ENCODE peak calls at places on chromosomes 7 and 10, in six cellular contexts. A is choroid plexus epithelial cell, Z is IMR-90, M is body of pancreas, N is left ventricle myocardium inferior, V is bronchial epithelial cell. K is an unnamed sample.
A peak's percentile ranks its signal among the peaks of the same experiment; 100 is the strongest.

GRCh38 chr7:70325509-70326101 is 727.3 kb downstream of the AUTS2 start:
- DNase-seq in A (peak; percentile 42), Z (peak; percentile 9), N (no peak), V (peak; percentile 92), M (no peak), K (no peak)

GRCh38 chr10:126536148-126536547 is 134.3 kb downstream of the C10orf90 start:
- DNase-seq in M (no peak), V (no peak), N (no peak), Z (peak; percentile 5), A (peak; percentile 43), K (peak; percentile 16)

GRCh38 chr7:84675633-84676034 is 481.0 kb upstream of the SEMA3A start:
- DNase-seq in N (no peak), V (peak; percentile 100), Z (no peak), A (peak; percentile 26), M (no peak), K (no peak)

GRCh38 chr10:119330342-119330741 is 123.0 kb downstream of the GRK5 start:
- DNase-seq in M (no peak), N (no peak), A (no peak), Z (no peak), V (peak; percentile 41), K (no peak)

GRCh38 chr10:79562135-79562756 is 2.0 kb upstream of the SFTPA2 start:
- DNase-seq in M (peak; percentile 75), A (peak; percentile 77), Z (peak; percentile 54), V (peak; percentile 50), N (peak; percentile 55), K (peak; percentile 68)

GRCh38 chr10:80204193-80204714 is 1.1 kb downstream of the ANXA11 start:
- DNase-seq in A (peak; percentile 36), Z (no peak), V (peak; percentile 60), M (peak; percentile 55), N (peak; percentile 25), K (no peak)

GRCh38 chr10:129039406-129040345 is 427.4 kb upstream of the MGMT start:
- DNase-seq in V (no peak), M (no peak), Z (no peak), N (no peak), A (no peak), K (no peak)

GRCh38 chr7:133207687-133208086 is 45.2 kb upstream of the EXOC4 start:
- DNase-seq in Z (no peak), N (no peak), M (no peak), A (peak; percentile 47), V (no peak), K (no peak)

GRCh38 chr7:102426268-102427031 is 6.9 kb upstream of the ORAI2 start:
- DNase-seq in A (no peak), Z (no peak), M (no peak), N (no peak), V (no peak), K (no peak)

GRCh38 chr7:22255834-22256233 is 101.1 kb downstream of the RAPGEF5 start:
- DNase-seq in V (no peak), M (peak; percentile 60), N (no peak), A (no peak), Z (no peak), K (no peak)

GRCh38 chr10:22588462-22588861 is 125.9 kb downstream of the PIP4K2A start:
- DNase-seq in A (no peak), N (no peak), Z (no peak), V (no peak), M (no peak), K (no peak)

GRCh38 chr10:37010741-37011140 is 114.7 kb upstream of the ANKRD30A start:
- DNase-seq in N (no peak), Z (no peak), A (no peak), M (no peak), V (no peak), K (no peak)

GRCh38 chr7:12212051-12212485 is 974 bp downstream of the TMEM106B start:
- DNase-seq in V (peak; percentile 8), A (peak; percentile 12), Z (no peak), N (no peak), M (no peak), K (no peak)

GRCh38 chr10:107589081-107589480 is 424.6 kb upstream of the SORCS1 start:
- DNase-seq in N (no peak), V (peak; percentile 20), Z (no peak), A (peak; percentile 58), M (no peak), K (no peak)

GRCh38 chr7:155358066-155358947 is 60.6 kb downstream of the INSIG1 start:
- DNase-seq in N (no peak), V (no peak), M (no peak), Z (no peak), A (no peak), K (no peak)

GRCh38 chr7:6691609-6692106 is 15.1 kb downstream of the ZNF12 start:
- DNase-seq in V (peak; percentile 22), A (peak; percentile 46), Z (peak; percentile 30), M (no peak), N (no peak), K (no peak)

GRCh38 chr7:82481499-82482097 is 38.0 kb upstream of the CACNA2D1 start:
- DNase-seq in A (peak; percentile 66), V (peak; percentile 35), M (no peak), Z (peak; percentile 43), N (no peak), K (no peak)

GRCh38 chr10:22042557-22043326 is 39.2 kb upstream of the DNAJC1 start:
- DNase-seq in V (peak; percentile 8), N (no peak), Z (no peak), M (no peak), A (peak; percentile 55), K (no peak)

GRCh38 chr10:28492093-28492492 is 40.8 kb upstream of the WAC start:
- DNase-seq in M (no peak), A (no peak), V (no peak), Z (no peak), N (no peak), K (no peak)

GRCh38 chr10:127036987-127037386 is 131.8 kb downstream of the DOCK1 start:
- DNase-seq in A (no peak), Z (no peak), N (no peak), V (no peak), M (no peak), K (no peak)

GRCh38 chr10:101569838-101570763 is 18.0 kb downstream of the POLL start:
- DNase-seq in M (peak; percentile 77), Z (peak; percentile 35), V (peak; percentile 59), N (peak; percentile 81), A (peak; percentile 68), K (peak; percentile 76)
- TF ChIP-seq CTCF in M (peak; percentile 66), Z (peak; percentile 64), V (peak; percentile 82), N (peak; percentile 92), A (peak; percentile 64), K (peak; percentile 91)

DNA sequence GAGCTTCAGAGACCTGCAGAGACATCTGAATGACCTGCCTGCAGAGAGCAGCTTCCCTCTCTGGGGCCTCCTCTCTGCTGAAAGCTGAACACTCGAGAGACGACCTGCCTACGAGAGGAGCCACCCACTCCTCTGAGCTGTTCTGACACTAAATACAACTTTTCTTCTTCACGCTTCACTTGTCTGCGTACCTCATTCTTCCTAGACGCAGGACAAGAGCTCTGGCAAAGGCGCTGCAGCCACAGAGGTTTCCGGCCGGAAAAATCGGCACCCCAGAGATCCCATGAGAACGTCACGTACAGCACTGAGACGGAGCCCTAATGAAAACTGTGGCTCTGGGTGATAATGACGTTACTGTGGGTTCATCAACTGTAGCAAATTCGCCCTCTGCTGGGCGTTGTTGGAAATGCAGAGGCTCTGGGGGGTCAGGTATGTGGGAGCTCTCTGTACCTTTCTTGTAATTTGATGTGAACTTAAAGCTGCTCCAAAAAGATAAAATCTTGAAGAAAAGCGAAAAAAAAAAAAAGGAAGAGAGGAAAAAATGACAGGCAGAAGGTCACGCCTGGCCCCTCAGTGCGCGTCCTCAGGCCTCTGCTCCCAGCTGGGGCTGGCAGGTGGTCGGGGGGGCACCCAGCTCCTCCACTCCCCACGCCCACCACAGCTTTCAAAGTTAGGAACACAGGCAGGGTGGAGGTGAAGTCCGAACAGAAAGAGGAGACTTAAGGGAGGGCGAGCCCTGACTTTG is 120.7 kb downstream of the DYNC2I1 start:
- DNase-seq in Z (peak; percentile 51), V (peak; percentile 72), N (peak; percentile 82), A (peak; percentile 81), M (peak; percentile 86), K (peak; percentile 79)
- TF ChIP-seq CTCF in Z (peak; percentile 76), V (peak; percentile 86), N (peak; percentile 95), A (peak; percentile 95), M (peak; percentile 88), K (peak; percentile 85)

DNA sequence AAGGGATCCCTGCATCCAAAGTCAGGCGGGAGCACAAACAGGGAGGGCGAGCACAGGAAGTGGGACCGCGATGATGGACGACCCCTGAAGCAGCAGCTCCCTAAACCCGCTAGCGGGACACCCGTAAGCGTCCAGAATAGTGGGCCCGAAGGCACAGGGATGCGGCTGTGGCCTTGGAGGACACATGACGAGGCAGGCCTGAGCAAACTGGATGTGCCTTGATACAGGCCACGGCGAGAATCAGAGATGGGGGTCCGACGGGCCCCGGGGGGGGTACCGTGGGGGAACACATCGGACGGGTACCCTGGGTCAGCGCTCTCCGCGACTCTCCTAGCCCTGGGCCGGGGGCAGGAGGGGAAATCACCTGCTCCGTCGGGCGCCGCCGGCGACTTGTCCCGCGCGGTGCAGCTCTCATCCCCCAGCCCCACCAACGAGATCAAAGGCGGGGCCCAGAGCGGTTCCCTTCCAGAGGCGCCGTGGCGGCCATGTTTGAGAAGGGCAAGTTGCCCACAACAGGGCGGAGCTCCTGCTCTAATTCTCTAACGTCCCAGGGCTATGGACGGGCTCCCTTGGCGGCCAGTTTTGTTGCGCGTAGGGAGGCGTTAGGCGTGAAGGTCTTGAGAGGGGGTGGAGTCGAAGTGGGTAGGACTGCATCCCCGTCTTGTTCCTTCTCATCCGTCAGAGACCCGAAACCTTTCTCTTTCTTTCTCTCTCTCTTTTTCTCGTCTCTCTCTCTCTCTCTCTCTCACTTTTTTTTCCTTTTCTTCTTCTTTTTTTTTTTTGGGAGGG is at the start of gene CUEDC2:
- DNase-seq in M (peak; percentile 97), Z (peak; percentile 94), N (peak; percentile 97), V (peak; percentile 86), A (peak; percentile 98), K (peak; percentile 95)
- TF ChIP-seq CTCF in M (no peak), Z (peak; percentile 5), N (no peak), V (no peak), A (no peak), K (no peak)

GRCh38 chr10:132664883-132665282 is 121.1 kb downstream of the NKX6-2 start:
- DNase-seq in V (no peak), M (no peak), N (no peak), Z (no peak), A (no peak), K (no peak)
- TF ChIP-seq CTCF in V (no peak), M (no peak), N (no peak), Z (no peak), A (no peak), K (no peak)

DNA sequence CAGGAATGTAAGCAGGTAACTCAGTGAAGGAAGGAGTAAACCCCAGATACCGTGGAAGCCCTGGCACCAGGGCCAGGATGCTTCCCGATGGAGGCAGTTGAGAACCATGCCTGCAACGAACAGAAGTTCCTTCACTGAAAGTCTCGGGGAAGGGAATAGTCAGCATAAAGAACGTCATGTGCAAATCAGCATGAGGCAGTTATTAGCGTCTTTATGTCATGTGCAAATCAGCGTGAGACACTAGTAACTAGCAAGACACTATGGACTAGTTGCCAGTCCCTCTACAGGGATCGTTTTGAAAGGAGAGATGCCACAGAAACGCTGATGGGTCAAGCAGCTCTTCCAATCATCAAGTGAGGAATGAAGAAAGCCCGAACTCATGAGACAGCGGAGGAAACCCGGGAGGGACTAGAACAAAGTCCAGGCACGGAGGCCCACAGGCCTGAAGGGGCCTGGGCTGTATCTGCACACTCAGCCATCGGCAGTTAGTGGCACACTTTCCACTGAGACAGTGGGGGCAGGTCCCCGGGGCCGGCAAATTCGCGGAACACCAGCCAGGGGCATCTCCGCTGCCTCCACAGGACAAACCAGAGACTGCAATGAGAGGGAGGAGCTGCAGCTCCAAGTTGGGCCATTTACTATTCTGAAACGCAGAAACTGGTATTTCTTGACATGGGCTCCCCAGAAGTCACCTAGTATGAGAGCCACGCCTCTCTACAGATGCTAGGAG is 109.6 kb downstream of the SFMBT2 start:
- DNase-seq in M (no peak), Z (no peak), A (no peak), N (no peak), V (no peak), K (no peak)
- TF ChIP-seq CTCF in M (no peak), Z (no peak), A (no peak), N (peak; percentile 27), V (no peak), K (peak; percentile 45)

GRCh38 chr7:23938937-23939552 is 229.0 kb downstream of the STK31 start:
- DNase-seq in A (peak; percentile 59), V (peak; percentile 45), Z (peak; percentile 11), N (no peak), M (peak; percentile 13), K (peak; percentile 18)
- TF ChIP-seq CTCF in A (peak; percentile 78), V (peak; percentile 64), Z (peak; percentile 30), N (peak; percentile 36), M (no peak), K (peak; percentile 73)